ENCODE peak calls at places on chromosomes 16 and 17, in ten cellular contexts. P is RWPE1; R is effector memory CD4-positive, alpha-beta T cell; W is cardiac muscle cell; H is ascending aorta; T is colonic mucosa; L is neural progenitor cell; F is uterus; S is substantia nigra; V is A549. C is an unnamed sample.

GRCh38 chr16:52963471-52963870 is 89.2 kb downstream of the CHD9NB start:
- DNase-seq in P (no peak), R (no peak), W (no peak), H (no peak), T (no peak), L (peak), F (no peak), S (no peak), V (no peak), C (no peak)

GRCh38 chr16:19073344-19073743 is 5.9 kb downstream of the COQ7 start:
- DNase-seq in P (no peak), R (no peak), W (no peak), H (no peak), T (no peak), L (no peak), F (no peak), S (no peak), V (no peak), C (no peak)

GRCh38 chr16:84434800-84435199 is 66.5 kb downstream of the ATP2C2 start:
- DNase-seq in P (no peak), R (no peak), W (no peak), H (no peak), T (peak), L (no peak), F (no peak), S (no peak), V (no peak), C (no peak)

GRCh38 chr17:38654411-38655398 is 20.1 kb downstream of the EPOP start:
- DNase-seq in P (no peak), R (no peak), W (no peak), H (no peak), T (no peak), L (no peak), F (no peak), S (no peak), V (no peak), C (no peak)

GRCh38 chr17:11331790-11332526 is 90.9 kb downstream of the SHISA6 start:
- DNase-seq in P (no peak), R (no peak), W (no peak), H (no peak), T (no peak), L (peak), F (no peak), S (no peak), V (no peak), C (no peak)

GRCh38 chr16:12741176-12741575 is 62.5 kb downstream of the CPPED1 start:
- DNase-seq in P (no peak), R (no peak), W (no peak), H (no peak), T (no peak), L (no peak), F (no peak), S (no peak), V (no peak), C (no peak)

GRCh38 chr17:83151442-83152220 is 72.2 kb downstream of the METRNL start:
- DNase-seq in P (no peak), R (no peak), W (no peak), H (no peak), T (no peak), L (no peak), F (no peak), S (no peak), V (no peak), C (no peak)

GRCh38 chr17:80025796-80026195 is 9.9 kb downstream of the TBC1D16 start:
- DNase-seq in P (no peak), R (no peak), W (no peak), H (no peak), T (no peak), L (no peak), F (no peak), S (no peak), V (no peak), C (no peak)

GRCh38 chr17:83012161-83012800 is 67.1 kb upstream of the METRNL start:
- DNase-seq in P (no peak), R (no peak), W (no peak), H (no peak), T (no peak), L (no peak), F (no peak), S (no peak), V (no peak), C (no peak)

GRCh38 chr17:38341035-38341721 is 2.6 kb downstream of the GPR179 start:
- DNase-seq in P (no peak), R (no peak), W (peak), H (no peak), T (peak), L (peak), F (no peak), S (peak), V (no peak), C (peak)

GRCh38 chr16:81277681-81278080 is 37.1 kb upstream of the GAN start:
- DNase-seq in P (no peak), R (no peak), W (no peak), H (no peak), T (peak), L (no peak), F (no peak), S (no peak), V (no peak), C (no peak)

GRCh38 chr17:273994-274832 is 78.4 kb downstream of the RPH3AL start:
- DNase-seq in P (no peak), R (no peak), W (no peak), H (no peak), T (peak), L (no peak), F (peak), S (no peak), V (no peak), C (no peak)

GRCh38 chr17:68260051-68260762 is 12.4 kb downstream of the AMZ2 start:
- DNase-seq in P (no peak), R (no peak), W (no peak), H (no peak), T (no peak), L (no peak), F (no peak), S (no peak), V (no peak), C (no peak)

GRCh38 chr17:68255731-68256538 is 8.1 kb downstream of the AMZ2 start:
- DNase-seq in P (no peak), R (no peak), W (peak), H (no peak), T (no peak), L (no peak), F (no peak), S (no peak), V (no peak), C (no peak)

GRCh38 chr17:68255151-68255550 is 7.3 kb downstream of the AMZ2 start:
- DNase-seq in P (no peak), R (no peak), W (no peak), H (no peak), T (no peak), L (no peak), F (no peak), S (no peak), V (no peak), C (no peak)

GRCh38 chr17:68257924-68258323 is 10.1 kb downstream of the AMZ2 start:
- DNase-seq in P (no peak), R (no peak), W (no peak), H (no peak), T (no peak), L (no peak), F (no peak), S (no peak), V (no peak), C (no peak)
- H3K27ac ChIP-seq in P (no peak), R (peak), W (no peak), H (peak), T (no peak), L (no peak), F (peak), S (no peak), V (no peak), C (peak)

GRCh38 chr16:56551796-56552738 is 12.8 kb upstream of the MT4 start:
- DNase-seq in P (no peak), R (no peak), W (no peak), H (no peak), T (no peak), L (no peak), F (no peak), S (peak), V (no peak), C (peak)

GRCh38 chr16:56547120-56547948 is 17.5 kb upstream of the MT4 start:
- DNase-seq in P (peak), R (no peak), W (peak), H (no peak), T (no peak), L (peak), F (no peak), S (peak), V (no peak), C (no peak)

GRCh38 chr16:56549744-56550385 is 15.0 kb upstream of the MT4 start:
- DNase-seq in P (no peak), R (no peak), W (no peak), H (no peak), T (no peak), L (no peak), F (no peak), S (no peak), V (no peak), C (no peak)

DNA sequence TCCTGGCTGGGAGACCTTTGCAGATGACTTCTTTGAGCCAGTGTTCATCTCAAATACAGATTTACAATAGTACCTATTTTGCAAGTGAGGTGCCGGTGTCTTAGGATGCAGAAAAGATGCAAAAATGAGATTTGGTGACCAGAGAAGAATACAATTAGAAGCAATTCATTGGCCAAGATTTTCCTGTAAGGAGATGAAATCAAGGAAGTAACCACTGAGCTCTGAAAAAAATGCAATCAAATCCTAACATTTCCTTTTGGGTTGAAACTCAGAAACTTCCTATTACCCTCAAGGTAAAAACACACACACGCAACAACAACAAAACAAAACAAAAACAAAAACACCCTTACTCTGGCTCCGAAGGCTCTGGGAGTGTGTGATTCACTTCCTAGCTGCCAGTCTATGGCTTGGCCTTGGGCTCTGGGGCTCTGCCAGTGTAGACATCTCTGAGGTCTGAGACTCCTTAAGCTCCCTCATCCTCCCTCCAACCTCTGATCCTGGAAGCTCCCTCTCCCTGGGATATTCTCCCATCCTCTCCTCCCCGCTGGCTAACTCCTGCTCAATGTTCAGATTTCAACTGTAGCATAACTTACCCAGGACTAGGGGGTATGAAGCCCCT is 16.8 kb upstream of the MT4 start:
- DNase-seq in P (no peak), R (no peak), W (peak), H (no peak), T (no peak), L (no peak), F (no peak), S (no peak), V (no peak), C (no peak)
- H3K27ac ChIP-seq in P (peak), R (no peak), W (no peak), H (no peak), T (no peak), L (no peak), F (no peak), S (peak), V (no peak), C (no peak)

GRCh38 chr16:73172621-73173312 is 124.8 kb upstream of the ZFHX3 start:
- DNase-seq in P (peak), R (no peak), W (peak), H (no peak), T (peak), L (peak), F (peak), S (no peak), V (peak), C (peak)

GRCh38 chr16:73173396-73173795 is 125.5 kb upstream of the ZFHX3 start:
- DNase-seq in P (no peak), R (no peak), W (no peak), H (no peak), T (no peak), L (no peak), F (no peak), S (no peak), V (no peak), C (peak)

GRCh38 chr16:73171380-73171779 is 123.5 kb upstream of the ZFHX3 start:
- DNase-seq in P (peak), R (no peak), W (no peak), H (no peak), T (no peak), L (no peak), F (no peak), S (no peak), V (no peak), C (no peak)

GRCh38 chr16:73170587-73170986 is 122.7 kb upstream of the ZFHX3 start:
- DNase-seq in P (no peak), R (no peak), W (no peak), H (no peak), T (no peak), L (no peak), F (no peak), S (no peak), V (no peak), C (no peak)

GRCh38 chr16:73171901-73172619 is 124.1 kb upstream of the ZFHX3 start:
- DNase-seq in P (no peak), R (no peak), W (no peak), H (no peak), T (no peak), L (no peak), F (peak), S (no peak), V (no peak), C (no peak)
- H3K27ac ChIP-seq in P (peak), R (no peak), W (no peak), H (peak), T (no peak), L (no peak), F (peak), S (peak), V (peak), C (peak)

DNA sequence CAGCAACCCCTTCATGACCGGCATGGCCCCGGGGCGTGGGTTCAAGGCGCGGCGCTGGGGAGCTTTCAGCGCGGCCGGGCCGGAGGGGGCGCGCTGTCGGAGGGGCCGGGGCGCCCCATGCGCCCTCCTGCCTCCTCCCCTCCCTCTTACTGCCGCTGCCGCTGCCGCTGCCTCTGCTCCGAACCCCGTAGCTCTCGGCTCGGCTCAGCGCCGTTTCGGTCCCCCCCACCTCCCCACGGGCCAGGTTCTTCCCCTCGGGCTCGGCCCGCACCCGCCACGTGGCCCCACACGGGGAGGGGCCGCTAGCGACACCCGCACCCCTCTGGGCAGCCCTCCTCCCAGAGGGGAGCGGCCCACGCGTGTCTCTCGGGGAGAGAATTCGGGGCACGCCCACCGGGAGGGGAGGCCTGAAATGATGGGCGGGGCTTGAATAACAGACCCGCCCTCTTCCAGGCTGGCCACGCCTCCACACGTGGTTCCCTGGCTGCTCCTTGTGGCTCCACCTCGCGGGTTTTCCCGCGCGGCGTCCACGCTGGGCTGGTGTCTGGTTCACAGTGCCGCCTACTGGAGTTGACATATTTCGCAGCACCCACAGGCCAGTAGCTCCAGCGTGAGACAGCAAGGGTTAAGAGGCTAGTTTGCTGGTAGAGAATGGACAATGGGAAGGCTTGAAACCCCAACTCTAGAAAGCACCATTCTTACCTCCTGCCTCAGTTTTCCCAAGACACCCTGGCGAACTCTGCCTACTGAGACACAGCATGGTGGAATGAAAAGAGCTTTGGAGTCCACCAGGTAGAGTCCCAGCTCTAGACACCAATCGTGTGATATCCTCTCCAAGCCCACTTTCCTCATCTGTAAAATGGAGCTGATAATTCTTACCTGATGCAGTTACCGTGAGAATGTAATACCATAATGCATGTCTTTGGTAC is at the start of gene KCNH4:
- DNase-seq in P (peak), R (peak), W (peak), H (peak), T (peak), L (peak), F (peak), S (peak), V (peak), C (peak)
- H3K27ac ChIP-seq in P (no peak), R (no peak), W (no peak), H (no peak), T (no peak), L (no peak), F (no peak), S (no peak), V (peak), C (no peak)

DNA sequence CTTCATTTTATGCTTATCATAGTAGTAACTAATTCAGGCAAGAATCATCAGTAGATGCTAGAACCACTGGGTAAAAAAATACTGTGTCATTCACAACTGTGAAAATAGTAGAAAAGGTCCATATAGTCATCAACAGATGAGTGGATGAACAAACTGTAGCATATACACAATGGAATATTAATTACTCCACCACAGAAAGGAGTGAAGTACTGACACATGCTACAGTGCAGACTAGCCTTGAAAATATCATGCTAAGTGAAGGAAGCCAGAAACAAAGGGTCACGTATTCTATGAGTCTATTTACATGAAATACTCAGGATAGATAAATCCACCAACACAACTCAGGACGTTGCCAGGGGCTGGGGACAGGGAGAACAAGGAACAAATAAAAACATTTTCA is 13.3 kb downstream of the USP22 start:
- DNase-seq in P (no peak), R (no peak), W (no peak), H (no peak), T (no peak), L (no peak), F (no peak), S (no peak), V (no peak), C (no peak)
- H3K27ac ChIP-seq in P (no peak), R (no peak), W (peak), H (no peak), T (no peak), L (no peak), F (peak), S (no peak), V (no peak), C (peak)

GRCh38 chr17:17387461-17388362 is 84.5 kb downstream of the NT5M start:
- DNase-seq in P (peak), R (no peak), W (no peak), H (no peak), T (peak), L (peak), F (no peak), S (no peak), V (peak), C (no peak)
- H3K27ac ChIP-seq in P (no peak), R (no peak), W (no peak), H (no peak), T (no peak), L (no peak), F (no peak), S (no peak), V (no peak), C (peak)

GRCh38 chr16:57528499-57529323 is 7.7 kb downstream of the CCDC102A start:
- DNase-seq in P (no peak), R (no peak), W (no peak), H (no peak), T (peak), L (peak), F (peak), S (no peak), V (no peak), C (no peak)

GRCh38 chr16:57526498-57526897 is 9.9 kb downstream of the CCDC102A start:
- DNase-seq in P (no peak), R (no peak), W (no peak), H (no peak), T (no peak), L (no peak), F (no peak), S (no peak), V (no peak), C (no peak)

GRCh38 chr16:57529324-57530103 is 6.9 kb downstream of the CCDC102A start:
- DNase-seq in P (no peak), R (no peak), W (no peak), H (no peak), T (no peak), L (no peak), F (no peak), S (no peak), V (no peak), C (no peak)

GRCh38 chr16:57527027-57527426 is 9.3 kb downstream of the CCDC102A start:
- DNase-seq in P (no peak), R (no peak), W (no peak), H (no peak), T (no peak), L (no peak), F (no peak), S (no peak), V (no peak), C (no peak)

DNA sequence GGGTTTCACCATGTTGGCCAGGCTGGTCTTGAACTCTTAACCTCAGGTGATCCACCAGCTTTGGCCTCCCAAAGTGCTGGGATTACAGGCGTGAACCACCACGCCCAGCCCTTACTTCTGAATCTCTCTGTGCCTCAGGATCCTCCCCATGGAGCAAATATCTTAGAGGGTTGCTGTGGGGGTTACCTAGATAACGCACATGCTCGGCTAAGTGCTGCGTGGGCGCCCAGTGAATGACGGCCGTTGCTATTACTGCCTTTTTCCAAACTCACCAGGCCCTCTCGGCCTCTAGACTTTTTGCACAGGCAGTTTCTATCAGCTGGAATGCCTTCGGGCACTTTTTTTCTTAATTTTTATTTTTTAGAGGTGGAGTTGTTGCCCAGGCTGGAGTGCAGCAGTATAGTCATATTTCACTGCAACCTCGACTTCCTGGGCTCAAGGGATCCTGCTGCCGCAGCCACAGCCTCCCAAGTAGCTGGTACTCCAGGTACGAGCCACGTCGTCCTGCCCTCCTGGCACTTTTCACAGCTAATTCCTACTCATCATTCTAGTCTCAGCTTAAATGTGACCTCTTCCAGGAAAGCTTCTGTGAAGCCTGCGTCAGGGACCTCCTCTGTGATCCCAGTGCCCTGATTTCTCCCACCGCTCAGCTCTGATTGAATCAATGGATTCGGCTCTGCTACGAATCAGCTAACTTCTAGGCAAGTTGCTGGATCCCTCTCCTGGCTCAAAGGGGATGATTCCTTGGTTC is 8.6 kb downstream of the CCDC102A start:
- DNase-seq in P (no peak), R (no peak), W (no peak), H (no peak), T (no peak), L (no peak), F (no peak), S (no peak), V (no peak), C (no peak)
- H3K27ac ChIP-seq in P (peak), R (no peak), W (no peak), H (no peak), T (no peak), L (no peak), F (no peak), S (no peak), V (no peak), C (no peak)